ENCODE peak calls at places on chromosomes 3 and 15, in nine cellular contexts. One of them, this sample, is unnamed.

GRCh38 chr3:186105543-186105942 is 3.3 kb downstream of the ETV5 start:
- DNase-seq in foreskin keratinocyte: no peak
- DNase-seq in NCI-H1105: no peak
- DNase-seq in kidney glomerular epithelial cell: no peak
- DNase-seq in NCI-H2081: no peak
- DNase-seq in fibroblast of mammary gland: no peak
- DNase-seq in activated naive CD4-positive, alpha-beta T cell treated with anti-CD3 and anti-CD28 coated beads, Interleukin-2, amount 50 U/mL, for 16 hours: no peak
- DNase-seq in posterior cingulate gyrus: no peak
- DNase-seq in activated CD4-positive, CD25-positive, alpha-beta regulatory T cell treated with anti-CD3 and anti-CD28 coated beads, Interleukin-2, amount 50 U/mL, for 16 hours: no peak
- DNase-seq in this sample: no peak

GRCh38 chr3:49213998-49214397 is 42.6 kb downstream of the KLHDC8B start:
- DNase-seq in foreskin keratinocyte: no peak
- DNase-seq in NCI-H1105: no peak
- DNase-seq in kidney glomerular epithelial cell: no peak
- DNase-seq in NCI-H2081: no peak
- DNase-seq in fibroblast of mammary gland: no peak
- DNase-seq in activated naive CD4-positive, alpha-beta T cell treated with anti-CD3 and anti-CD28 coated beads, Interleukin-2, amount 50 U/mL, for 16 hours: no peak
- DNase-seq in posterior cingulate gyrus: no peak
- DNase-seq in activated CD4-positive, CD25-positive, alpha-beta regulatory T cell treated with anti-CD3 and anti-CD28 coated beads, Interleukin-2, amount 50 U/mL, for 16 hours: no peak
- DNase-seq in this sample: no peak

GRCh38 chr3:110821586-110821985 is 250.0 kb upstream of the NECTIN3 start:
- DNase-seq in foreskin keratinocyte: peak
- DNase-seq in NCI-H1105: no peak
- DNase-seq in kidney glomerular epithelial cell: no peak
- DNase-seq in NCI-H2081: no peak
- DNase-seq in fibroblast of mammary gland: peak
- DNase-seq in activated naive CD4-positive, alpha-beta T cell treated with anti-CD3 and anti-CD28 coated beads, Interleukin-2, amount 50 U/mL, for 16 hours: no peak
- DNase-seq in posterior cingulate gyrus: no peak
- DNase-seq in activated CD4-positive, CD25-positive, alpha-beta regulatory T cell treated with anti-CD3 and anti-CD28 coated beads, Interleukin-2, amount 50 U/mL, for 16 hours: no peak
- DNase-seq in this sample: no peak

GRCh38 chr3:44045476-44046275 is 196.0 kb upstream of the TOPAZ1 start:
- DNase-seq in foreskin keratinocyte: no peak
- DNase-seq in NCI-H1105: peak
- DNase-seq in kidney glomerular epithelial cell: peak
- DNase-seq in NCI-H2081: peak
- DNase-seq in fibroblast of mammary gland: no peak
- DNase-seq in activated naive CD4-positive, alpha-beta T cell treated with anti-CD3 and anti-CD28 coated beads, Interleukin-2, amount 50 U/mL, for 16 hours: no peak
- DNase-seq in posterior cingulate gyrus: no peak
- DNase-seq in activated CD4-positive, CD25-positive, alpha-beta regulatory T cell treated with anti-CD3 and anti-CD28 coated beads, Interleukin-2, amount 50 U/mL, for 16 hours: no peak
- DNase-seq in this sample: no peak

GRCh38 chr15:45023659-45024320 is 795 bp downstream of the SORD start:
- DNase-seq in foreskin keratinocyte: peak
- DNase-seq in NCI-H1105: no peak
- DNase-seq in kidney glomerular epithelial cell: no peak
- DNase-seq in NCI-H2081: no peak
- DNase-seq in fibroblast of mammary gland: peak
- DNase-seq in activated naive CD4-positive, alpha-beta T cell treated with anti-CD3 and anti-CD28 coated beads, Interleukin-2, amount 50 U/mL, for 16 hours: no peak
- DNase-seq in posterior cingulate gyrus: no peak
- DNase-seq in activated CD4-positive, CD25-positive, alpha-beta regulatory T cell treated with anti-CD3 and anti-CD28 coated beads, Interleukin-2, amount 50 U/mL, for 16 hours: no peak
- DNase-seq in this sample: no peak

GRCh38 chr15:79434361-79434760 is 2.2 kb downstream of the MINAR1 start:
- DNase-seq in foreskin keratinocyte: no peak
- DNase-seq in NCI-H1105: no peak
- DNase-seq in kidney glomerular epithelial cell: no peak
- DNase-seq in NCI-H2081: no peak
- DNase-seq in fibroblast of mammary gland: no peak
- DNase-seq in activated naive CD4-positive, alpha-beta T cell treated with anti-CD3 and anti-CD28 coated beads, Interleukin-2, amount 50 U/mL, for 16 hours: no peak
- DNase-seq in posterior cingulate gyrus: no peak
- DNase-seq in activated CD4-positive, CD25-positive, alpha-beta regulatory T cell treated with anti-CD3 and anti-CD28 coated beads, Interleukin-2, amount 50 U/mL, for 16 hours: no peak
- DNase-seq in this sample: no peak

GRCh38 chr3:168847293-168847883 is 751.7 kb upstream of the GOLIM4 start:
- DNase-seq in foreskin keratinocyte: no peak
- DNase-seq in NCI-H1105: peak
- DNase-seq in kidney glomerular epithelial cell: peak
- DNase-seq in NCI-H2081: peak
- DNase-seq in fibroblast of mammary gland: peak
- DNase-seq in activated naive CD4-positive, alpha-beta T cell treated with anti-CD3 and anti-CD28 coated beads, Interleukin-2, amount 50 U/mL, for 16 hours: no peak
- DNase-seq in posterior cingulate gyrus: no peak
- DNase-seq in activated CD4-positive, CD25-positive, alpha-beta regulatory T cell treated with anti-CD3 and anti-CD28 coated beads, Interleukin-2, amount 50 U/mL, for 16 hours: no peak
- DNase-seq in this sample: no peak

GRCh38 chr3:189860296-189860695 is 229.1 kb downstream of the TP63 start:
- DNase-seq in foreskin keratinocyte: no peak
- DNase-seq in NCI-H1105: no peak
- DNase-seq in kidney glomerular epithelial cell: no peak
- DNase-seq in NCI-H2081: no peak
- DNase-seq in fibroblast of mammary gland: no peak
- DNase-seq in activated naive CD4-positive, alpha-beta T cell treated with anti-CD3 and anti-CD28 coated beads, Interleukin-2, amount 50 U/mL, for 16 hours: no peak
- DNase-seq in posterior cingulate gyrus: no peak
- DNase-seq in activated CD4-positive, CD25-positive, alpha-beta regulatory T cell treated with anti-CD3 and anti-CD28 coated beads, Interleukin-2, amount 50 U/mL, for 16 hours: no peak
- DNase-seq in this sample: no peak

GRCh38 chr15:70088887-70089691 is 8.6 kb downstream of the TLE3 start:
- DNase-seq in foreskin keratinocyte: no peak
- DNase-seq in NCI-H1105: peak
- DNase-seq in kidney glomerular epithelial cell: no peak
- DNase-seq in NCI-H2081: no peak
- DNase-seq in fibroblast of mammary gland: peak
- DNase-seq in activated naive CD4-positive, alpha-beta T cell treated with anti-CD3 and anti-CD28 coated beads, Interleukin-2, amount 50 U/mL, for 16 hours: no peak
- DNase-seq in posterior cingulate gyrus: no peak
- DNase-seq in activated CD4-positive, CD25-positive, alpha-beta regulatory T cell treated with anti-CD3 and anti-CD28 coated beads, Interleukin-2, amount 50 U/mL, for 16 hours: no peak
- DNase-seq in this sample: no peak

GRCh38 chr3:113769551-113769950 is 22.7 kb downstream of the ATP6V1A start:
- DNase-seq in foreskin keratinocyte: no peak
- DNase-seq in NCI-H1105: no peak
- DNase-seq in kidney glomerular epithelial cell: no peak
- DNase-seq in NCI-H2081: no peak
- DNase-seq in fibroblast of mammary gland: peak
- DNase-seq in activated naive CD4-positive, alpha-beta T cell treated with anti-CD3 and anti-CD28 coated beads, Interleukin-2, amount 50 U/mL, for 16 hours: no peak
- DNase-seq in posterior cingulate gyrus: no peak
- DNase-seq in activated CD4-positive, CD25-positive, alpha-beta regulatory T cell treated with anti-CD3 and anti-CD28 coated beads, Interleukin-2, amount 50 U/mL, for 16 hours: no peak
- DNase-seq in this sample: no peak

GRCh38 chr15:36798789-36799188 is 219.4 kb downstream of the CDIN1 start:
- DNase-seq in foreskin keratinocyte: no peak
- DNase-seq in NCI-H1105: no peak
- DNase-seq in kidney glomerular epithelial cell: peak
- DNase-seq in NCI-H2081: no peak
- DNase-seq in fibroblast of mammary gland: no peak
- DNase-seq in activated naive CD4-positive, alpha-beta T cell treated with anti-CD3 and anti-CD28 coated beads, Interleukin-2, amount 50 U/mL, for 16 hours: no peak
- DNase-seq in posterior cingulate gyrus: no peak
- DNase-seq in activated CD4-positive, CD25-positive, alpha-beta regulatory T cell treated with anti-CD3 and anti-CD28 coated beads, Interleukin-2, amount 50 U/mL, for 16 hours: no peak
- DNase-seq in this sample: no peak

GRCh38 chr3:47250309-47251060 is 32.1 kb downstream of the KIF9 start:
- DNase-seq in foreskin keratinocyte: no peak
- DNase-seq in NCI-H1105: no peak
- DNase-seq in kidney glomerular epithelial cell: peak
- DNase-seq in NCI-H2081: no peak
- DNase-seq in fibroblast of mammary gland: peak
- DNase-seq in activated naive CD4-positive, alpha-beta T cell treated with anti-CD3 and anti-CD28 coated beads, Interleukin-2, amount 50 U/mL, for 16 hours: no peak
- DNase-seq in posterior cingulate gyrus: peak
- DNase-seq in activated CD4-positive, CD25-positive, alpha-beta regulatory T cell treated with anti-CD3 and anti-CD28 coated beads, Interleukin-2, amount 50 U/mL, for 16 hours: no peak
- DNase-seq in this sample: no peak

GRCh38 chr15:22895465-22896190 is 57.2 kb downstream of the NIPA2 start:
- DNase-seq in foreskin keratinocyte: peak
- DNase-seq in NCI-H1105: no peak
- DNase-seq in kidney glomerular epithelial cell: peak
- DNase-seq in NCI-H2081: no peak
- DNase-seq in fibroblast of mammary gland: peak
- DNase-seq in activated naive CD4-positive, alpha-beta T cell treated with anti-CD3 and anti-CD28 coated beads, Interleukin-2, amount 50 U/mL, for 16 hours: no peak
- DNase-seq in posterior cingulate gyrus: peak
- DNase-seq in activated CD4-positive, CD25-positive, alpha-beta regulatory T cell treated with anti-CD3 and anti-CD28 coated beads, Interleukin-2, amount 50 U/mL, for 16 hours: no peak
- DNase-seq in this sample: no peak

GRCh38 chr3:481680-482079 is 285.1 kb downstream of the CHL1 start:
- DNase-seq in foreskin keratinocyte: no peak
- DNase-seq in NCI-H1105: no peak
- DNase-seq in kidney glomerular epithelial cell: no peak
- DNase-seq in NCI-H2081: no peak
- DNase-seq in fibroblast of mammary gland: peak
- DNase-seq in activated naive CD4-positive, alpha-beta T cell treated with anti-CD3 and anti-CD28 coated beads, Interleukin-2, amount 50 U/mL, for 16 hours: no peak
- DNase-seq in posterior cingulate gyrus: no peak
- DNase-seq in activated CD4-positive, CD25-positive, alpha-beta regulatory T cell treated with anti-CD3 and anti-CD28 coated beads, Interleukin-2, amount 50 U/mL, for 16 hours: no peak
- DNase-seq in this sample: no peak

GRCh38 chr3:16477501-16477900 is 36.0 kb downstream of the RFTN1 start:
- DNase-seq in foreskin keratinocyte: no peak
- DNase-seq in NCI-H1105: no peak
- DNase-seq in kidney glomerular epithelial cell: no peak
- DNase-seq in NCI-H2081: no peak
- DNase-seq in fibroblast of mammary gland: peak
- DNase-seq in activated naive CD4-positive, alpha-beta T cell treated with anti-CD3 and anti-CD28 coated beads, Interleukin-2, amount 50 U/mL, for 16 hours: no peak
- DNase-seq in posterior cingulate gyrus: no peak
- DNase-seq in activated CD4-positive, CD25-positive, alpha-beta regulatory T cell treated with anti-CD3 and anti-CD28 coated beads, Interleukin-2, amount 50 U/mL, for 16 hours: no peak
- DNase-seq in this sample: no peak

GRCh38 chr3:128496019-128496601 is 3.1 kb upstream of the GATA2 start:
- DNase-seq in foreskin keratinocyte: no peak
- DNase-seq in NCI-H1105: no peak
- DNase-seq in kidney glomerular epithelial cell: no peak
- DNase-seq in NCI-H2081: no peak
- DNase-seq in fibroblast of mammary gland: no peak
- DNase-seq in activated naive CD4-positive, alpha-beta T cell treated with anti-CD3 and anti-CD28 coated beads, Interleukin-2, amount 50 U/mL, for 16 hours: no peak
- DNase-seq in posterior cingulate gyrus: peak
- DNase-seq in activated CD4-positive, CD25-positive, alpha-beta regulatory T cell treated with anti-CD3 and anti-CD28 coated beads, Interleukin-2, amount 50 U/mL, for 16 hours: no peak
- DNase-seq in this sample: peak